ENCODE peak calls at places on chromosome 16, in nine cellular contexts. Q is GM03348; L is heart left ventricle; H is NCI-H1092; U is brain microvascular endothelial cell; D is neuronal stem cell; A is cerebellar cortex; E is activated CD4-positive, alpha-beta T cell treated with anti-CD3 and anti-CD28 coated beads, Interleukin-2, amount 50 U/mL, for 4 hours; S is activated CD8-positive, alpha-beta memory T cell treated with anti-CD3 and anti-CD28 coated beads for 24 hours. G is an unnamed sample.

GRCh38 chr16:55035037-55035436 is 104.4 kb downstream of the IRX5 start:
- DNase-seq in Q (no peak), L (peak), H (no peak), U (peak), D (peak), A (peak), E (no peak), S (no peak), G (peak)

GRCh38 chr16:1533443-1533951 is at the start of gene TMEM204:
- DNase-seq in Q (peak), L (peak), H (no peak), U (peak), D (no peak), A (no peak), E (no peak), S (peak), G (no peak)

GRCh38 chr16:89581045-89581695 is 5.6 kb downstream of the CPNE7 start:
- DNase-seq in Q (peak), L (no peak), H (no peak), U (peak), D (no peak), A (no peak), E (no peak), S (no peak), G (no peak)

GRCh38 chr16:83675136-83675535 is 132.6 kb upstream of the HSBP1 start:
- DNase-seq in Q (no peak), L (no peak), H (no peak), U (no peak), D (peak), A (peak), E (no peak), S (no peak), G (no peak)

GRCh38 chr16:2968368-2968737 is 795 bp upstream of the PAQR4 start:
- DNase-seq in Q (no peak), L (no peak), H (no peak), U (no peak), D (no peak), A (no peak), E (no peak), S (no peak), G (no peak)

GRCh38 chr16:10613771-10614485 is 33.5 kb upstream of the EMP2 start:
- DNase-seq in Q (no peak), L (no peak), H (no peak), U (no peak), D (no peak), A (no peak), E (no peak), S (no peak), G (no peak)

GRCh38 chr16:66882702-66883101 is 2.4 kb downstream of the PDP2 start:
- DNase-seq in Q (no peak), L (no peak), H (no peak), U (no peak), D (no peak), A (no peak), E (no peak), S (no peak), G (no peak)

GRCh38 chr16:54490089-54490488 is 203.5 kb upstream of the IRX3 start:
- DNase-seq in Q (no peak), L (no peak), H (no peak), U (no peak), D (no peak), A (no peak), E (no peak), S (no peak), G (no peak)

GRCh38 chr16:49622084-49622390 is 233.9 kb downstream of the ZNF423 start:
- DNase-seq in Q (no peak), L (no peak), H (no peak), U (no peak), D (no peak), A (no peak), E (no peak), S (no peak), G (no peak)

GRCh38 chr16:83627996-83628395 is 179.8 kb upstream of the HSBP1 start:
- DNase-seq in Q (no peak), L (no peak), H (no peak), U (no peak), D (no peak), A (no peak), E (no peak), S (no peak), G (no peak)

GRCh38 chr16:24534634-24535033 is 4.7 kb upstream of the RBBP6 start:
- DNase-seq in Q (no peak), L (no peak), H (no peak), U (no peak), D (no peak), A (no peak), E (no peak), S (no peak), G (no peak)

GRCh38 chr16:55502801-55503366 is 6.0 kb upstream of the LPCAT2 start:
- DNase-seq in Q (peak), L (peak), H (peak), U (peak), D (no peak), A (peak), E (no peak), S (no peak), G (peak)

GRCh38 chr16:48499822-48500440 is 110.0 kb downstream of the N4BP1 start:
- DNase-seq in Q (peak), L (no peak), H (peak), U (peak), D (no peak), A (no peak), E (no peak), S (no peak), G (no peak)

GRCh38 chr16:23148513-23149266 is 562 bp downstream of the USP31 start:
- DNase-seq in Q (peak), L (peak), H (peak), U (no peak), D (peak), A (peak), E (peak), S (peak), G (no peak)

GRCh38 chr16:9061358-9061813 is 30.1 kb upstream of the HAPSTR1 start:
- DNase-seq in Q (no peak), L (peak), H (peak), U (no peak), D (no peak), A (no peak), E (no peak), S (no peak), G (no peak)

GRCh38 chr16:49158029-49158642 is 123.5 kb downstream of the CBLN1 start:
- DNase-seq in Q (no peak), L (no peak), H (no peak), U (no peak), D (peak), A (peak), E (no peak), S (no peak), G (no peak)

GRCh38 chr16:66182592-66182991 is 183.9 kb upstream of the CDH5 start:
- DNase-seq in Q (no peak), L (no peak), H (no peak), U (no peak), D (no peak), A (no peak), E (no peak), S (no peak), G (peak)

GRCh38 chr16:55035956-55036355 is 105.3 kb downstream of the IRX5 start:
- DNase-seq in Q (peak), L (no peak), H (no peak), U (no peak), D (no peak), A (no peak), E (no peak), S (no peak), G (peak)

GRCh38 chr16:12874135-12874534 is 27.3 kb upstream of the SHISA9 start:
- DNase-seq in Q (peak), L (no peak), H (no peak), U (peak), D (no peak), A (no peak), E (no peak), S (no peak), G (no peak)

GRCh38 chr16:57192720-57193486 is 6.8 kb downstream of the RSPRY1 start:
- DNase-seq in Q (no peak), L (no peak), H (no peak), U (peak), D (no peak), A (no peak), E (no peak), S (no peak), G (no peak)

GRCh38 chr16:72014675-72015074 is 6.1 kb downstream of the DHODH start:
- DNase-seq in Q (no peak), L (no peak), H (no peak), U (no peak), D (no peak), A (no peak), E (no peak), S (no peak), G (no peak)

GRCh38 chr16:30395992-30396560 is 856 bp downstream of the ZNF48 start:
- DNase-seq in Q (peak), L (no peak), H (no peak), U (no peak), D (no peak), A (no peak), E (no peak), S (no peak), G (no peak)

GRCh38 chr16:10501016-10501607 is 79.3 kb downstream of the EMP2 start:
- DNase-seq in Q (no peak), L (no peak), H (no peak), U (no peak), D (no peak), A (no peak), E (no peak), S (no peak), G (no peak)

GRCh38 chr16:30185683-30186421 is 2.5 kb downstream of the CORO1A start:
- DNase-seq in Q (no peak), L (peak), H (no peak), U (no peak), D (no peak), A (no peak), E (peak), S (peak), G (no peak)

GRCh38 chr16:84477661-84478060 is 26.8 kb downstream of the MEAK7 start:
- DNase-seq in Q (no peak), L (no peak), H (no peak), U (no peak), D (no peak), A (no peak), E (no peak), S (no peak), G (peak)

G was measured in vagina.